ENCODE peak calls at places on chromosomes 4 and X, in eight cellular contexts. M, S, W, T, A, Y, R and Q are unnamed samples. For H3K4me1, the result is how much of the 10 kb centered on the place peaks cover.

GRCh38 chrX:74383611-74384010 is 37.7 kb upstream of the SLC16A2 start:
- DNase-seq in M (no peak), S (no peak), W (peak), T (peak), A (no peak), Y (no peak), R (peak), Q (no peak)

GRCh38 chrX:9855536-9856320 is 69.5 kb downstream of the SHROOM2 start:
- DNase-seq in M (no peak), S (no peak), W (no peak), T (no peak), A (peak), Y (no peak), R (no peak), Q (no peak)

GRCh38 chr4:159366966-159367365 is 264.1 kb downstream of the RAPGEF2 start:
- DNase-seq in M (no peak), S (no peak), W (no peak), T (no peak), A (no peak), Y (no peak), R (no peak), Q (no peak)

GRCh38 chr4:3645711-3646221 is 113.5 kb upstream of the LRPAP1 start:
- DNase-seq in M (no peak), S (no peak), W (no peak), T (no peak), A (no peak), Y (no peak), R (no peak), Q (no peak)

GRCh38 chrX:103510031-103510430 is 9.3 kb downstream of the RAB40A start:
- DNase-seq in M (no peak), S (no peak), W (no peak), T (no peak), A (no peak), Y (no peak), R (no peak), Q (no peak)

GRCh38 chr4:52838729-52839722 is 23.1 kb upstream of the RASL11B start:
- DNase-seq in M (no peak), S (no peak), W (no peak), T (no peak), A (no peak), Y (no peak), R (peak), Q (no peak)

GRCh38 chr4:7384003-7384928 is 50.5 kb downstream of the PSAPL1 start:
- DNase-seq in M (no peak), S (peak), W (no peak), T (peak), A (no peak), Y (no peak), R (no peak), Q (peak)

GRCh38 chr4:40523581-40523980 is 106.1 kb downstream of the RBM47 start:
- DNase-seq in M (no peak), S (no peak), W (no peak), T (no peak), A (no peak), Y (no peak), R (no peak), Q (no peak)

GRCh38 chr4:79022529-79022928 is 83.3 kb upstream of the PAQR3 start:
- DNase-seq in M (no peak), S (peak), W (no peak), T (no peak), A (no peak), Y (no peak), R (no peak), Q (peak)

GRCh38 chrX:154021131-154021611 is 1.5 kb upstream of the IRAK1 start:
- DNase-seq in M (no peak), S (no peak), W (no peak), T (no peak), A (no peak), Y (peak), R (no peak), Q (peak)

GRCh38 chr4:42608551-42608950 is 48.4 kb downstream of the ATP8A1 start:
- DNase-seq in M (no peak), S (no peak), W (no peak), T (no peak), A (no peak), Y (no peak), R (no peak), Q (no peak)

GRCh38 chr4:109801895-109802319 is at the start of gene CFI:
- DNase-seq in M (no peak), S (no peak), W (no peak), T (no peak), A (no peak), Y (no peak), R (peak), Q (no peak)

GRCh38 chr4:1626151-1626550 is 58.0 kb downstream of the FAM53A start:
- DNase-seq in M (no peak), S (no peak), W (no peak), T (no peak), A (no peak), Y (no peak), R (no peak), Q (peak)

GRCh38 chrX:40086569-40087335 is 11.0 kb downstream of the BCOR start:
- DNase-seq in M (no peak), S (no peak), W (no peak), T (no peak), A (peak), Y (no peak), R (no peak), Q (no peak)

GRCh38 chr4:89988268-89988667 is 93.6 kb downstream of the MMRN1 start:
- DNase-seq in M (no peak), S (no peak), W (no peak), T (no peak), A (no peak), Y (no peak), R (no peak), Q (no peak)

GRCh38 chr4:23297327-23297726 is 592.5 kb downstream of the PPARGC1A start:
- DNase-seq in M (no peak), S (no peak), W (no peak), T (no peak), A (no peak), Y (no peak), R (no peak), Q (no peak)

GRCh38 chr4:73523126-73523525 is 41.6 kb downstream of the AFM start:
- DNase-seq in M (no peak), S (no peak), W (no peak), T (no peak), A (no peak), Y (no peak), R (no peak), Q (no peak)

GRCh38 chrX:17559728-17560379 is 177.4 kb upstream of the SCML1 start:
- DNase-seq in M (no peak), S (no peak), W (no peak), T (no peak), A (no peak), Y (no peak), R (peak), Q (no peak)

GRCh38 chrX:6990552-6991193 is 156.8 kb upstream of the STS start:
- DNase-seq in M (no peak), S (no peak), W (no peak), T (no peak), A (no peak), Y (no peak), R (no peak), Q (no peak)

GRCh38 chrX:74117962-74118361 is 186.0 kb upstream of the ZCCHC13 start:
- DNase-seq in M (no peak), S (no peak), W (no peak), T (no peak), A (no peak), Y (no peak), R (no peak), Q (no peak)

GRCh38 chr4:73690051-73690744 is 50.2 kb upstream of the CXCL8 start:
- DNase-seq in M (no peak), S (no peak), W (no peak), T (no peak), A (no peak), Y (no peak), R (peak), Q (no peak)

GRCh38 chrX:100643943-100644587 is at the start of gene SRPX2:
- DNase-seq in M (no peak), S (no peak), W (no peak), T (peak), A (peak), Y (peak), R (peak), Q (no peak)

GRCh38 chr4:22476011-22476410 is 39.9 kb downstream of the ADGRA3 start:
- DNase-seq in M (no peak), S (no peak), W (no peak), T (no peak), A (no peak), Y (no peak), R (no peak), Q (no peak)

GRCh38 chr4:184940500-184940899 is 77.8 kb upstream of the HELT start:
- DNase-seq in M (no peak), S (no peak), W (no peak), T (no peak), A (no peak), Y (no peak), R (no peak), Q (no peak)

GRCh38 chrX:45264865-45265264 is 64.2 kb upstream of the DIPK2B start:
- DNase-seq in M (no peak), S (no peak), W (no peak), T (no peak), A (no peak), Y (no peak), R (no peak), Q (no peak)

GRCh38 chr4:74942918-74943253 is 10.0 kb downstream of the PARM1 start:
- DNase-seq in M (no peak), S (no peak), W (no peak), T (no peak), A (no peak), Y (no peak), R (no peak), Q (no peak)

GRCh38 chr4:14528921-14529320 is 473.4 kb upstream of the CPEB2 start:
- DNase-seq in M (no peak), S (no peak), W (no peak), T (no peak), A (no peak), Y (no peak), R (no peak), Q (no peak)

GRCh38 chr4:52890401-52890791 is 28.3 kb downstream of the RASL11B start:
- DNase-seq in M (no peak), S (no peak), W (no peak), T (no peak), A (no peak), Y (no peak), R (no peak), Q (no peak)

GRCh38 chr4:118821590-118822293 is 14.2 kb downstream of the SEC24D start:
- DNase-seq in M (no peak), S (no peak), W (no peak), T (no peak), A (no peak), Y (no peak), R (no peak), Q (no peak)

GRCh38 chrX:70445197-70445656 is 592 bp downstream of the DLG3 start:
- DNase-seq in M (no peak), S (no peak), W (no peak), T (no peak), A (no peak), Y (no peak), R (no peak), Q (no peak)

GRCh38 chr4:182448281-182449151 is 205.3 kb downstream of the TENM3 start:
- DNase-seq in M (no peak), S (peak), W (peak), T (peak), A (peak), Y (peak), R (peak), Q (peak)

DNA sequence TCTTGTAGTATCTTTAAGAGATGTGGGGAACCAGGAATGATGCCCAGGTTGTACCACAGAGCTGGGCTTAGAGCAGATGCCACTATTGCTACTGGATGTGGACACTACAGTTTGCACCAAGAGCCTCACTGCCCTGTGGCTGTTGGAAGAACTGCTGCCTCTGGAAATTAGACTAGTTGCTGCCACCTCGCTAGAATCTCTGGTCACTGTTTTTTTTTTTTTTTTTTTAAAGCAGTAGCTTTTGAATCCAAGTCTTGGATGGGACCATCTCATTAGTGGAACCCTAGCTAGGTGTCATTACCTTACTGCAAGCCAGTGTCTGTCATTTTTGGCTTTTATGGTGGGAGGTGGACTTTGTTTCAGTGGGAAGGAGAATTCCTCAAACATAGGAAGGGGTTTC is 105.5 kb downstream of the ARHGAP10 start:
- DNase-seq in M (no peak), S (no peak), W (no peak), T (no peak), A (no peak), Y (no peak), R (no peak), Q (no peak)
- H3K27ac ChIP-seq in M (no peak), S (no peak), W (no peak), T (peak), A (peak), Y (peak), R (no peak), Q (no peak)

DNA sequence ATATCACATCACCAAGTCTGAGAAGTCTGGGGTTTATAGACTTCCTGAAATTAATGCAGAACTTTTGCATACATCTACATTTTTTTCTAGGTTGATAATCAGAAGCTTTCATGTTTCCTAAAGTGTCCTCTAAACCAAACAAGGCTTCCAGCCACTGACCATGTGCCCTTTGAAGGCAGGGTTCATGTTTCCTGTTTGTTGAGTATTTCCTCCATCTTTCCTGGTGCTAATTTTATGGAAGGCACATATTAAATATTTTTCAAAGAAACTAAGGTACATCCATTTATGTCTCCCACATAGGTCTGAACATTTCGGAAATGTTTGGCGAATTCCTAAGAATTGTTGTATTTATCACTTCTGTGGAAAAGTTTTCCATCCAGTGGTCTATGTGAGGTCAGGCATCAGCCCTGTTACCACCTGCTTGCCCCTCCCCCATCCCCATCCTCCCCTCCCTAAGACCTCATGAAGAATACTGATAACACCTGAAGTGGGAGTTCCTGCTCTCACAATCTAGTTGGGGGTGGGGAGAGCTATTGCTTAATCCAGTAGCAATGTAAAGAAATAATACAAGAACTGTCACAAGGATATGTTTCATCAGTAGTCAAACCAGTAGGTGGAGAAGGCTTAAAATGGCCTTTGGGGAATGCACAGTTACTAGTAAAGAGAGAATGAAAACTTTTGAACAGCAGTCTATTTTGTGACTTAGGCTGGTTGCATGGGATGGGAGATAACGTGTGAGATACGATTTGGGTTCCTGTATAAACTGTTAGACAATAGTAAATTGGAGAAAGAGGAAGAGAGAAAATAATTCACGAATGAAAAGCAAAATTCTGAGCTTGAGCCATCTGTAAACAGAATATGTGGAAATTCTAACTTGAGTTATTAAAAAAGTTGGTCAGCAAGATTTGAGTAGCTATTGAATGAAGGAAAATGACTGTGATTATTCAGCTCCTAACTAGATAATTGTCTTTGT is 5.9 kb downstream of the GALNT7 start:
- DNase-seq in M (no peak), S (no peak), W (no peak), T (no peak), A (no peak), Y (no peak), R (no peak), Q (no peak)
- H3K4me1 ChIP-seq in M (under half), S (under half), W (under half), T (under half), A (under half), Y (under half), R (under half), Q (under half)

GRCh38 chrX:108737754-108738153 is 1.4 kb upstream of the IRS4 start:
- DNase-seq in M (no peak), S (no peak), W (no peak), T (no peak), A (no peak), Y (no peak), R (no peak), Q (no peak)
- H3K4me3 ChIP-seq in M (no peak), S (no peak), W (peak), T (no peak), A (no peak), Y (no peak), R (no peak), Q (no peak)

DNA sequence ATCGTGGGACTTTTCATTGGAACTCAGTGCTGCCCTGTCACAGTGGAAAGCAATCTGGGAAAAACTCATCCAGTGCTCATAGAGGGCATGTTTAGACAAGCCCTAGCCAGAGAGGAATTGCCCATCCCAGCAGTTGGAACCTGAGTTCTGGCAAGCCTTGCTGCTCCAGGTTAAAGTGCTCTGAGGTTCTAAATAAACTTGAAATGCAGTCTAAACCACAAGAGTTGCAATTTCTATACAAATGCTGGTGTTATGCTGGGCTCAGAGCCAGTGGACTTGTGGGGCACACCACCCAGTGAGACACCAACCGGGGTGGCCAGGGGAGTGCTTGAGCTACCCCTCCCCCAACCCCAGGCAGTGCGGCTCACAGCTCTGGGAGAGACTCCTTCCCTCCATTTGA is 142.8 kb upstream of the PPP1R2C start:
- DNase-seq in M (no peak), S (no peak), W (no peak), T (no peak), A (no peak), Y (no peak), R (peak), Q (no peak)
- H3K27ac ChIP-seq in M (no peak), S (no peak), W (no peak), T (no peak), A (no peak), Y (no peak), R (no peak), Q (no peak)